ENCODE peak calls at places on chromosomes 13 and 19, in six cellular contexts. D is trophoblast cell, R is IMR-90, S is mesenchymal stem cell, C is neuronal stem cell, I is H1. P is an unnamed sample.

GRCh38 chr13:96958286-96958891 is 35.9 kb downstream of the OXGR1 start:
- DNase-seq in D (peak; percentile 82), R (peak; percentile 13), S (peak; percentile 31), C (peak; percentile 33), I (no peak), P (no peak)

GRCh38 chr13:102805680-102806079 is 6.8 kb downstream of the BIVM start:
- DNase-seq in D (no peak), R (no peak), S (no peak), C (no peak), I (no peak), P (no peak)

GRCh38 chr13:71260246-71260645 is 606.8 kb downstream of the DACH1 start:
- DNase-seq in D (no peak), R (no peak), S (peak; percentile 5), C (no peak), I (no peak), P (no peak)

GRCh38 chr13:34942732-34943674 is 933 bp downstream of the NBEA start:
- DNase-seq in D (no peak), R (no peak), S (peak; percentile 2), C (peak; percentile 52), I (peak; percentile 63), P (peak; percentile 68)

GRCh38 chr19:12956446-12957388 is at the start of gene GADD45GIP1:
- DNase-seq in D (peak; percentile 83), R (peak; percentile 69), S (peak; percentile 70), C (no peak), I (peak; percentile 89), P (peak; percentile 80)

GRCh38 chr19:41540041-41540695 is 35.8 kb upstream of the CEACAM21 start:
- DNase-seq in D (peak; percentile 26), R (no peak), S (peak; percentile 49), C (no peak), I (no peak), P (no peak)

GRCh38 chr19:3575260-3575741 is 2.6 kb downstream of the HMG20B start:
- DNase-seq in D (peak; percentile 84), R (peak; percentile 16), S (peak; percentile 63), C (no peak), I (peak; percentile 83), P (peak; percentile 88)

GRCh38 chr13:96824110-96824509 is 170.2 kb downstream of the OXGR1 start:
- DNase-seq in D (no peak), R (no peak), S (no peak), C (no peak), I (no peak), P (no peak)

GRCh38 chr19:33486936-33487793 is 34.4 kb downstream of the PEPD start:
- DNase-seq in D (no peak), R (no peak), S (no peak), C (no peak), I (no peak), P (no peak)

GRCh38 chr19:16654151-16654550 is 5.8 kb downstream of the SMIM7 start:
- DNase-seq in D (no peak), R (no peak), S (peak; percentile 28), C (no peak), I (no peak), P (peak; percentile 35)

GRCh38 chr13:43629691-43630480 is 156.9 kb downstream of the ENOX1 start:
- DNase-seq in D (peak; percentile 13), R (peak; percentile 8), S (peak; percentile 59), C (no peak), I (no peak), P (no peak)

GRCh38 chr13:99354371-99354951 is 47.3 kb upstream of the GPR183 start:
- DNase-seq in D (peak; percentile 96), R (no peak), S (no peak), C (no peak), I (peak; percentile 28), P (no peak)

GRCh38 chr19:17073869-17074627 is 1.2 kb downstream of the HAUS8 start:
- DNase-seq in D (peak; percentile 49), R (peak; percentile 16), S (peak; percentile 71), C (no peak), I (no peak), P (peak; percentile 54)

GRCh38 chr13:101691326-101691725 is 238.9 kb downstream of the ITGBL1 start:
- DNase-seq in D (peak; percentile 12), R (no peak), S (no peak), C (no peak), I (no peak), P (no peak)

GRCh38 chr19:33108161-33108560 is 23.8 kb upstream of the WDR88 start:
- DNase-seq in D (no peak), R (no peak), S (no peak), C (no peak), I (no peak), P (no peak)

GRCh38 chr13:100811906-100812305 is 137.3 kb upstream of the TMTC4 start:
- DNase-seq in D (no peak), R (no peak), S (no peak), C (no peak), I (no peak), P (no peak)

GRCh38 chr13:27182054-27182453 is 10.4 kb upstream of the USP12 start:
- DNase-seq in D (no peak), R (no peak), S (no peak), C (no peak), I (no peak), P (no peak)

GRCh38 chr19:16070366-16070990 is 5.8 kb upstream of the TPM4 start:
- DNase-seq in D (no peak), R (no peak), S (no peak), C (no peak), I (no peak), P (no peak)

GRCh38 chr13:79898996-79899395 is 418.0 kb downstream of the NDFIP2 start:
- DNase-seq in D (no peak), R (peak; percentile 54), S (no peak), C (no peak), I (no peak), P (no peak)

GRCh38 chr19:16262618-16263017 is 62.0 kb upstream of the KLF2 start:
- DNase-seq in D (no peak), R (no peak), S (no peak), C (no peak), I (no peak), P (no peak)

GRCh38 chr13:39414339-39414738 is 188.7 kb downstream of the LHFPL6 start:
- DNase-seq in D (no peak), R (no peak), S (no peak), C (no peak), I (no peak), P (no peak)

GRCh38 chr13:59906413-59907027 is 257.2 kb downstream of the DIAPH3 start:
- DNase-seq in D (peak; percentile 43), R (peak; percentile 58), S (peak; percentile 44), C (no peak), I (no peak), P (no peak)

GRCh38 chr13:74256969-74257368 is 122.8 kb upstream of the KLF12 start:
- DNase-seq in D (no peak), R (no peak), S (no peak), C (no peak), I (no peak), P (no peak)

GRCh38 chr19:16386619-16387240 is 62.1 kb downstream of the KLF2 start:
- DNase-seq in D (peak; percentile 57), R (peak; percentile 69), S (peak; percentile 70), C (peak; percentile 27), I (no peak), P (peak; percentile 71)

GRCh38 chr13:40197049-40197448 is 469.4 kb downstream of the FOXO1 start:
- DNase-seq in D (no peak), R (no peak), S (no peak), C (no peak), I (no peak), P (no peak)

DNA sequence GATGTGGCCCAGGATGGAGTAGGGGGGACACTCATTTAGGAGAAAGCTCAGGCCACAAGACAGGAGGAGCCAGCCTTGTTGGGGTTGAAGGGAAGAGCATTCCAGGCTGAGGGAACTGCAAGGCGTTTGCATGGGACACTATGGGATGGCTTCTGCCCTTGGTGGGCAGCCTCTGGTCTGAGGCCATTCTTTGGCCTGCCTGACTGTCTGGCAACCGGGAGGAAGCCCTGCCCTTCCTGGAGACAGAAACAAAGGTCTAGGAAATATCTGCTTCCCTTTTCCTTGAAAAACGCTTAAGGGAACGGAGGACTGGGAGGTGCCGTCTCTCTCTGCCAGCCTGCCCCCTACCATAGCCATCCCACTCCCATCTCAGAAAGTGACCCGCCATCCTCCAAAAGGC is 2.8 kb upstream of the ICAM1 start:
- DNase-seq in D (no peak), R (no peak), S (no peak), C (no peak), I (no peak), P (no peak)
- H3K14ac ChIP-seq in D (no peak overlapping the region), R (no peak overlapping the region), S (no peak overlapping the region), C (no peak overlapping the region), I (no peak overlapping the region), P (no peak overlapping the region)

DNA sequence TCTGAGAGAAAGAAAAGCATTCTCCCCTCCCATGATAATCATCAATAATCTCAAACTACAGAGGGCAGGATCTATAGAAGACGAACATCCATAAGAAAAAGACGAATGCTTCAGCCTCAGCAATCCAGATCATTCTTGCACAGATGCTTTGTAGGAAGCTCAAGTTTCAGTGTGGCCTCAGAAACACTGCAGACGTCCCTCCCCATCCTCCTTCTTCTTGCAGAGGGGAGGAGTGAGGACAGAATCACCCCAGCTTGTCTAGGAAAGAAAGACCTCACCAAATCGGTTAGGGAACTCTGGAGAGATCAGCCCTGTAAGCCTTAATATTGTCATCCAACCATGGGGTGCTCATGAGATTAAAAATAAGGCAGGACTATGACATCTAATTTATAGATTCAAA is 62.9 kb downstream of the POU4F1 start:
- DNase-seq in D (no peak), R (no peak), S (no peak), C (no peak), I (no peak), P (no peak)
- H3K23ac ChIP-seq in D (no peak overlapping the region), R (no peak overlapping the region), S (no peak overlapping the region), C (no peak overlapping the region), I (no peak overlapping the region), P (no peak overlapping the region)

DNA sequence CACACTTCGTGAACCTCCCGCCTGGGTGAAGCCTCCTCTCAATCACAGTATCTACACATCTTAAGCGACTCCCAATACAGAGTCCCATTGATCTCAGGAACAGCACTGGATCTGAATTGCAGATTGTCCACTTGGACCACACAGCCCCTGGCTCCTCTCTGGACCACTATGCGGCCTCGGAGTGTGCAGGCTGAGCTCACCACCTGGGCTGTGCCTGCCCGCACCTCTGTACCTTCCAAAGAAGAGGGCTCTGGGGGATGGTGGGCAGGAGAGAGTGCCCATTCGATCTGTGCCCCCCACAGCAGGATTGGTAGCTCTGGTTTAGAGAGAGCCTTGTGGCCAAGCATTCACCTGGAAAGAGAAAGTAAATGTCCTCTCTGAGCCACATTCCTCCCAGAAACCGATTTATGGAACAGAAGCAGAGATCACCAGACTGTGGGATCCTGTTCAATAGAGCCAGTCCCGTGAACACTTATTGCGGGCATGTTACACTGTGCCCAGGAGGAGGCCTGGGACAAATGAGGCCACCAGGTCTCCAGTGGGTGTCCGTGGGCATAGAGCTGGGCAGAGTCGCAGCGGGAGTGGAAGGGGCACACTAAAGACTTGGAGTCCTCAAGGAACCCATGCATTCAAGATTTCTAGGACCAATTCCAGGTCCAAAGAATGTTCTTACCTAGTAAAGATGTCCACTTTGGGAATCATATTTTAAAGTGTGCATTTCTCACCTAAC is 141.6 kb upstream of the SOX1 start:
- DNase-seq in D (no peak), R (no peak), S (no peak), C (no peak), I (no peak), P (peak; percentile 15)
- H4K91ac ChIP-seq in D (no peak overlapping the region), R (no peak overlapping the region), S (peak overlapping the region; percentile 39), C (no peak overlapping the region), I (no peak overlapping the region), P (no peak overlapping the region)

DNA sequence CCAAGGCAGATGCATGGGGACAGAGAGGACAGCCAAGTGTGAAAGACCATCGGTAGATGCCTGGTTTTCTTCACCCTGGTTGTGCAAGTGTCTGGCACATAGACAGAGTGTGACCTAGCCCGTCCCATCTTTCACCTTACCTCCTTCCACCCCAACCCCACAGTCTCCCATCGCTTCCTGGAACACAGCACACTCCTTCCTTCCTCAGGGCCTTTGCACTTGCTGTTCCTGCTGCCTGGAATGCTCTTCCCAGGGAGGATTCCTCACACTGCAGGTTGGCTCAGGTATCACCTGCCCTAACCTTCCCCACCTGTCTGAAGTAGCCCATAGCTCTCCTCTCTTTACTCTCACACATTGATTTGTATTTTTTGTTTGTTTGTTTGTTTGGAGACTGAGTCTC is 3.0 kb downstream of the FIZ1 start:
- DNase-seq in D (no peak), R (no peak), S (no peak), C (no peak), I (no peak), P (no peak)
- H3K14ac ChIP-seq in D (no peak overlapping the region), R (no peak overlapping the region), S (no peak overlapping the region), C (no peak overlapping the region), I (no peak overlapping the region), P (no peak overlapping the region)

P was measured in H9.